ENCODE peak calls at places on chromosomes 1 and 21, in ten cellular contexts. One of them, this sample, is unnamed.

GRCh38 chr1:209106237-209106741 is 477.2 kb upstream of the CAMK1G start:
- DNase-seq in ovary: no peak
- DNase-seq in iris pigment epithelial cell: peak
- DNase-seq in transverse colon: no peak
- DNase-seq in Calu3: no peak
- DNase-seq in EL: peak
- DNase-seq in K562: no peak
- DNase-seq in iPS DF 19.7: no peak
- DNase-seq in NCI-H524: peak
- DNase-seq in bronchial epithelial cell: no peak
- DNase-seq in this sample: no peak

GRCh38 chr1:234067584-234067983 is 163.1 kb downstream of the SLC35F3 start:
- DNase-seq in ovary: no peak
- DNase-seq in iris pigment epithelial cell: no peak
- DNase-seq in transverse colon: no peak
- DNase-seq in Calu3: no peak
- DNase-seq in EL: no peak
- DNase-seq in K562: no peak
- DNase-seq in iPS DF 19.7: no peak
- DNase-seq in NCI-H524: no peak
- DNase-seq in bronchial epithelial cell: no peak
- DNase-seq in this sample: no peak

GRCh38 chr21:44765231-44766013 is 36.2 kb downstream of the UBE2G2 start:
- DNase-seq in ovary: no peak
- DNase-seq in iris pigment epithelial cell: peak
- DNase-seq in transverse colon: no peak
- DNase-seq in Calu3: no peak
- DNase-seq in EL: no peak
- DNase-seq in K562: peak
- DNase-seq in iPS DF 19.7: no peak
- DNase-seq in NCI-H524: no peak
- DNase-seq in bronchial epithelial cell: peak
- DNase-seq in this sample: no peak

GRCh38 chr1:3597599-3597964 is 13.7 kb downstream of the MEGF6 start:
- DNase-seq in ovary: no peak
- DNase-seq in iris pigment epithelial cell: no peak
- DNase-seq in transverse colon: no peak
- DNase-seq in Calu3: no peak
- DNase-seq in EL: no peak
- DNase-seq in K562: no peak
- DNase-seq in iPS DF 19.7: no peak
- DNase-seq in NCI-H524: no peak
- DNase-seq in bronchial epithelial cell: no peak
- DNase-seq in this sample: no peak

GRCh38 chr1:21936366-21937031 is 611 bp downstream of the HSPG2 start:
- DNase-seq in ovary: peak
- DNase-seq in iris pigment epithelial cell: no peak
- DNase-seq in transverse colon: peak
- DNase-seq in Calu3: no peak
- DNase-seq in EL: no peak
- DNase-seq in K562: no peak
- DNase-seq in iPS DF 19.7: no peak
- DNase-seq in NCI-H524: no peak
- DNase-seq in bronchial epithelial cell: no peak
- DNase-seq in this sample: no peak

GRCh38 chr1:228276361-228276831 is 68.6 kb downstream of the OBSCN start:
- DNase-seq in ovary: no peak
- DNase-seq in iris pigment epithelial cell: no peak
- DNase-seq in transverse colon: no peak
- DNase-seq in Calu3: no peak
- DNase-seq in EL: no peak
- DNase-seq in K562: no peak
- DNase-seq in iPS DF 19.7: no peak
- DNase-seq in NCI-H524: no peak
- DNase-seq in bronchial epithelial cell: no peak
- DNase-seq in this sample: no peak

GRCh38 chr1:22129501-22130117 is 13.3 kb downstream of the WNT4 start:
- DNase-seq in ovary: no peak
- DNase-seq in iris pigment epithelial cell: no peak
- DNase-seq in transverse colon: no peak
- DNase-seq in Calu3: no peak
- DNase-seq in EL: no peak
- DNase-seq in K562: no peak
- DNase-seq in iPS DF 19.7: no peak
- DNase-seq in NCI-H524: no peak
- DNase-seq in bronchial epithelial cell: no peak
- DNase-seq in this sample: no peak

GRCh38 chr1:237864338-237865244 is 26.1 kb downstream of the ZP4 start:
- DNase-seq in ovary: peak
- DNase-seq in iris pigment epithelial cell: peak
- DNase-seq in transverse colon: peak
- DNase-seq in Calu3: peak
- DNase-seq in EL: peak
- DNase-seq in K562: peak
- DNase-seq in iPS DF 19.7: peak
- DNase-seq in NCI-H524: no peak
- DNase-seq in bronchial epithelial cell: peak
- DNase-seq in this sample: peak

GRCh38 chr1:28955930-28956552 is 41.7 kb downstream of the EPB41 start:
- DNase-seq in ovary: no peak
- DNase-seq in iris pigment epithelial cell: peak
- DNase-seq in transverse colon: no peak
- DNase-seq in Calu3: no peak
- DNase-seq in EL: no peak
- DNase-seq in K562: no peak
- DNase-seq in iPS DF 19.7: no peak
- DNase-seq in NCI-H524: no peak
- DNase-seq in bronchial epithelial cell: peak
- DNase-seq in this sample: no peak

GRCh38 chr1:35717911-35718476 is 690 bp downstream of the C1orf216 start:
- DNase-seq in ovary: no peak
- DNase-seq in iris pigment epithelial cell: peak
- DNase-seq in transverse colon: peak
- DNase-seq in Calu3: peak
- DNase-seq in EL: peak
- DNase-seq in K562: peak
- DNase-seq in iPS DF 19.7: no peak
- DNase-seq in NCI-H524: no peak
- DNase-seq in bronchial epithelial cell: peak
- DNase-seq in this sample: peak

GRCh38 chr1:241639653-241640148 is 468 bp downstream of the CHML start:
- DNase-seq in ovary: no peak
- DNase-seq in iris pigment epithelial cell: peak
- DNase-seq in transverse colon: peak
- DNase-seq in Calu3: peak
- DNase-seq in EL: no peak
- DNase-seq in K562: peak
- DNase-seq in iPS DF 19.7: no peak
- DNase-seq in NCI-H524: peak
- DNase-seq in bronchial epithelial cell: peak
- DNase-seq in this sample: peak